ENCODE peak calls at places on chromosomes 12 and 14, in ten cellular contexts. I is CD4-positive, CD25-positive, alpha-beta regulatory T cell; A is uterus; X is heart right ventricle; B is PC-3; E is prostate gland; H is endothelial cell of umbilical vein; Q is CD8-positive, alpha-beta memory T cell; V is esophagus muscularis mucosa; O is psoas muscle. C is an unnamed sample. For H3K27me3 and H3K9me3, the result is how much of the 10 kb centered on the place peaks cover.

GRCh38 chr12:91382081-91382543 is 199.5 kb upstream of the DCN start:
- DNase-seq in I (peak), A (peak), X (peak), B (peak), E (peak), H (peak), Q (peak), V (no peak), O (peak), C (peak)

GRCh38 chr12:6899837-6900519 is 4.6 kb upstream of the LRRC23 start:
- DNase-seq in I (no peak), A (no peak), X (peak), B (no peak), E (no peak), H (peak), Q (no peak), V (no peak), O (no peak), C (no peak)

GRCh38 chr12:13097526-13097925 is 5.9 kb downstream of the GSG1 start:
- DNase-seq in I (no peak), A (peak), X (no peak), B (peak), E (no peak), H (no peak), Q (no peak), V (peak), O (no peak), C (no peak)

GRCh38 chr12:75311369-75311768 is 18.8 kb downstream of the CAPS2 start:
- DNase-seq in I (no peak), A (no peak), X (no peak), B (peak), E (no peak), H (no peak), Q (no peak), V (no peak), O (no peak), C (no peak)

GRCh38 chr12:25775968-25776367 is 182.5 kb upstream of the RASSF8 start:
- DNase-seq in I (no peak), A (no peak), X (no peak), B (peak), E (peak), H (peak), Q (no peak), V (no peak), O (no peak), C (no peak)

GRCh38 chr12:53750812-53751335 is 905 bp downstream of the CISTR start:
- DNase-seq in I (no peak), A (peak), X (peak), B (no peak), E (no peak), H (no peak), Q (no peak), V (no peak), O (peak), C (no peak)

GRCh38 chr14:98210045-98210678 is 1061.8 kb downstream of the BCL11B start:
- DNase-seq in I (no peak), A (no peak), X (no peak), B (no peak), E (no peak), H (no peak), Q (peak), V (no peak), O (no peak), C (no peak)

GRCh38 chr12:43835264-43835655 is 621 bp upstream of the TMEM117 start:
- DNase-seq in I (no peak), A (no peak), X (no peak), B (no peak), E (no peak), H (no peak), Q (no peak), V (no peak), O (no peak), C (no peak)

GRCh38 chr14:77307099-77307496 is 13.6 kb downstream of the POMT2 start:
- DNase-seq in I (no peak), A (no peak), X (no peak), B (no peak), E (no peak), H (peak), Q (no peak), V (no peak), O (no peak), C (no peak)

GRCh38 chr12:102454808-102455760 is 25.3 kb downstream of the IGF1 start:
- DNase-seq in I (no peak), A (peak), X (no peak), B (no peak), E (no peak), H (no peak), Q (no peak), V (no peak), O (no peak), C (no peak)

GRCh38 chr12:47377414-47378221 is 297.9 kb upstream of the AMIGO2 start:
- DNase-seq in I (no peak), A (peak), X (peak), B (peak), E (no peak), H (peak), Q (no peak), V (no peak), O (peak), C (peak)

GRCh38 chr12:55970775-55971174 is 3.1 kb upstream of the RAB5B start:
- DNase-seq in I (no peak), A (no peak), X (no peak), B (no peak), E (no peak), H (no peak), Q (no peak), V (no peak), O (no peak), C (no peak)

GRCh38 chr12:26939192-26939832 is 1.0 kb downstream of the FGFR1OP2 start:
- DNase-seq in I (no peak), A (no peak), X (no peak), B (peak), E (no peak), H (peak), Q (no peak), V (no peak), O (no peak), C (no peak)

GRCh38 chr12:52434760-52435530 is 774 bp upstream of the KRT75 start:
- DNase-seq in I (no peak), A (no peak), X (no peak), B (peak), E (no peak), H (no peak), Q (no peak), V (no peak), O (no peak), C (no peak)

GRCh38 chr12:8156845-8157244 is at the start of gene ZNF705A:
- DNase-seq in I (no peak), A (no peak), X (no peak), B (peak), E (no peak), H (peak), Q (no peak), V (no peak), O (no peak), C (peak)

GRCh38 chr14:50874842-50875241 is 3.0 kb downstream of the ABHD12B start:
- DNase-seq in I (no peak), A (no peak), X (no peak), B (peak), E (no peak), H (no peak), Q (no peak), V (no peak), O (no peak), C (no peak)

GRCh38 chr12:92404259-92404894 is 258.7 kb upstream of the BTG1 start:
- DNase-seq in I (no peak), A (no peak), X (no peak), B (no peak), E (no peak), H (no peak), Q (no peak), V (no peak), O (no peak), C (no peak)

GRCh38 chr12:480831-481230 is 21.1 kb downstream of the B4GALNT3 start:
- DNase-seq in I (no peak), A (peak), X (no peak), B (no peak), E (no peak), H (peak), Q (no peak), V (no peak), O (no peak), C (no peak)
- H3K27me3 ChIP-seq in I (under half), A (under half), X (under half), B (under half), E (under half), H (under half), Q (under half), V (under half), O (under half), C (half or more)

GRCh38 chr14:69887740-69888657 is 8.8 kb downstream of the SMOC1 start:
- DNase-seq in I (no peak), A (no peak), X (no peak), B (no peak), E (no peak), H (no peak), Q (no peak), V (no peak), O (no peak), C (no peak)
- H3K9me3 ChIP-seq in I (under half), A (under half), X (under half), B (under half), E (under half), H (under half), Q (under half), V (under half), O (under half), C (under half)

DNA sequence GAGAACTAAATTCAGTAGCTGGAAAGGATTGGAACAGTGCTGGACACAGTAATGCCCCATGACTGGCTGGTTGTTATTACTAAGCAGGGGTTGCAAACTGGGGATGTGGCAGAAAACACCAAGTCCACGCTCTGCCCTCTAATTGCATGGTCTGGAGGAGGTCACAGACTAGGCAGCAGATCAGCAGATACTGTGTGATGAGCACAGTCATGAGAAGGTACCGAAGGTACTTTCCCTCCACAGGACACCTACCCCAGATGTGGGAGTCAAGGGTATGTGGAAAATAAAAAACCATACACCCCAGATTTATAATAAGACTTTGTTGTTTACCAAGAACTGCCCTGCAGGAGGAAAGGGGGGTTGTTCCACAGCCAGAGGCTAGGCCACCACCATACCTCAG is 175.3 kb downstream of the PELI2 start:
- DNase-seq in I (no peak), A (no peak), X (no peak), B (no peak), E (no peak), H (no peak), Q (no peak), V (no peak), O (no peak), C (no peak)
- H3K27ac ChIP-seq in I (no peak), A (no peak), X (no peak), B (no peak), E (no peak), H (no peak), Q (no peak), V (no peak), O (no peak), C (no peak)

GRCh38 chr14:94445003-94445402 is 7.6 kb downstream of the SERPINA11 start:
- DNase-seq in I (no peak), A (no peak), X (no peak), B (no peak), E (no peak), H (no peak), Q (no peak), V (peak), O (no peak), C (no peak)
- H3K27me3 ChIP-seq in I (under half), A (under half), X (under half), B (under half), E (under half), H (under half), Q (under half), V (under half), O (under half), C (under half)

DNA sequence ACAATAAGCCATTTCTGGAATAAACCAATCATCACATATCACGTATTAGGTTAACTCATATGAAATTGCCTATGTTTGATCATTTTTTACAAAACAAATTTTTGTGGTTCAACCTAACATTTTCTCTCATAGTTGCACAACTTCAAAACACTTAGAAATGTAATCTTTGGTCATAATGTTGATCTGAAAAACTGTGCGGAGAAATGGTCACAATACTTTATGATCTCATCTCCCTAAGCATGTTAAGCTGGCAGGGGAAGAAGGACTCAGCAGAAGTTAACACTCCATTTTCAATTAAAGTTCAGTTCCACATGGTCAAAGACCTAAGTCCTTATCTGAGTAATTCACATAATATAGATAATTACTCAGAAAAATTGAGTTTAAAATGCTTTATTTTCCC is 194.8 kb downstream of the CAPZA3 start:
- DNase-seq in I (no peak), A (no peak), X (no peak), B (no peak), E (no peak), H (no peak), Q (no peak), V (no peak), O (no peak), C (peak)
- H3K9me3 ChIP-seq in I (under half), A (under half), X (under half), B (under half), E (under half), H (under half), Q (under half), V (under half), O (under half), C (under half)

GRCh38 chr12:120260607-120261006 is 4.9 kb downstream of the PXN start:
- DNase-seq in I (no peak), A (no peak), X (no peak), B (no peak), E (no peak), H (no peak), Q (no peak), V (no peak), O (no peak), C (no peak)

GRCh38 chr12:120257041-120257821 is 8.3 kb downstream of the PXN start:
- DNase-seq in I (no peak), A (peak), X (peak), B (peak), E (peak), H (peak), Q (no peak), V (no peak), O (peak), C (peak)

GRCh38 chr12:120259418-120260202 is 5.9 kb downstream of the PXN start:
- DNase-seq in I (no peak), A (peak), X (no peak), B (no peak), E (no peak), H (no peak), Q (no peak), V (no peak), O (peak), C (no peak)

GRCh38 chr12:120254809-120255208 is 10.7 kb downstream of the PXN start:
- DNase-seq in I (no peak), A (no peak), X (no peak), B (no peak), E (no peak), H (peak), Q (no peak), V (no peak), O (no peak), C (no peak)

DNA sequence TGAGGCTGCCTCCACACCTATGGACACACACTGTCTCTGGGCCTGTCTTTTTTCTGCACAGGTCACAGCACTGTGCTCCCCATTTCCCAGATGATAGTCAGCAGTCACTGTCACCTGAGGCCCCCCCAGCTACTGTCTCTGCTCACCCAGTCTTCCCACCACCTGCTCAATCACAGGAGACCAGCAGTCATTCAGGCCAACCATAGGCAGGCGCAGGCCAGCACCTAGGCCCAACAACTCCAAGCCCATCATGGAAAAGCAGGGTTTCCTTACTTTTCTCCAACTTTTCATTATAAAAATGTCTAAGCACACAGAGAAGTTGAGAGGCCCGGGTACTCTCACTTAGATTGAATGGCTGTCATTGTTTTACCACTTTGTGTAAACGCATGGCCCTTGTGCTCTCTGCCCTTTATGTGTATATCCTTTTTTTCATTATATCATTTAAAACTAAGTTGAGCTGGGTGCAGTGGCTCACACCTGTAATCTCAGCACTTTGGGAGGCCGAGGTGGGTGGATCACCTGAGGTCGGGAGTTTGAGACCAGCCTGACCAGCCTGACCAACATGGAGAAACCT is 7.1 kb downstream of the PXN start:
- DNase-seq in I (no peak), A (no peak), X (no peak), B (no peak), E (no peak), H (no peak), Q (no peak), V (no peak), O (no peak), C (no peak)
- H3K27ac ChIP-seq in I (peak), A (peak), X (peak), B (peak), E (peak), H (peak), Q (no peak), V (peak), O (peak), C (peak)